ENCODE peak calls at places on chromosomes 11 and 22, in ten cellular contexts. Y is heart left ventricle; W is fibroblast of lung; M is CD8-positive, alpha-beta T cell; X is keratinocyte; V is stomach; B is heart right ventricle; F is SK-N-SH; K is left ventricle myocardium inferior; D is PC-3. N is an unnamed sample. For H3K4me1, the result is how much of the 10 kb centered on the place peaks cover.

GRCh38 chr11:44680982-44681597 is 45.7 kb upstream of the TSPAN18 start:
- DNase-seq in Y (no peak), W (no peak), M (peak), X (peak), V (no peak), B (no peak), F (no peak), K (no peak), D (peak), N (peak)

GRCh38 chr11:28526406-28526751 is 418.2 kb downstream of the METTL15 start:
- DNase-seq in Y (no peak), W (peak), M (no peak), X (no peak), V (no peak), B (no peak), F (no peak), K (no peak), D (no peak), N (no peak)

GRCh38 chr22:37824674-37825641 is 1.8 kb downstream of the GALR3 start:
- DNase-seq in Y (no peak), W (no peak), M (no peak), X (no peak), V (no peak), B (no peak), F (peak), K (no peak), D (no peak), N (no peak)

GRCh38 chr11:57406337-57406904 is 16.0 kb upstream of the PRG2 start:
- DNase-seq in Y (peak), W (peak), M (no peak), X (no peak), V (no peak), B (peak), F (no peak), K (peak), D (peak), N (no peak)

GRCh38 chr11:3732671-3733070 is 61.5 kb upstream of the CHRNA10 start:
- DNase-seq in Y (no peak), W (no peak), M (no peak), X (no peak), V (no peak), B (no peak), F (no peak), K (no peak), D (no peak), N (no peak)

GRCh38 chr22:21758056-21758455 is 22.5 kb upstream of the YPEL1 start:
- DNase-seq in Y (no peak), W (no peak), M (no peak), X (no peak), V (no peak), B (no peak), F (no peak), K (no peak), D (no peak), N (no peak)

GRCh38 chr11:68350759-68351449 is 38.5 kb downstream of the LRP5 start:
- DNase-seq in Y (no peak), W (no peak), M (no peak), X (no peak), V (no peak), B (no peak), F (no peak), K (no peak), D (no peak), N (no peak)

GRCh38 chr22:43889366-43890253 is 2.2 kb downstream of the PNPLA5 start:
- DNase-seq in Y (no peak), W (peak), M (no peak), X (no peak), V (no peak), B (no peak), F (peak), K (no peak), D (peak), N (no peak)

GRCh38 chr11:12285106-12285505 is 92.3 kb upstream of the PARVA start:
- DNase-seq in Y (no peak), W (peak), M (no peak), X (no peak), V (no peak), B (no peak), F (no peak), K (no peak), D (peak), N (no peak)

GRCh38 chr11:64349404-64349803 is 9.4 kb downstream of the CCDC88B start:
- DNase-seq in Y (no peak), W (no peak), M (no peak), X (no peak), V (no peak), B (no peak), F (no peak), K (no peak), D (no peak), N (no peak)

GRCh38 chr11:77066229-77067023 is at the start of gene CAPN5:
- DNase-seq in Y (peak), W (peak), M (peak), X (peak), V (peak), B (peak), F (peak), K (peak), D (peak), N (peak)

GRCh38 chr11:64355078-64355940 is 3.7 kb upstream of the RPS6KA4 start:
- DNase-seq in Y (peak), W (peak), M (no peak), X (no peak), V (peak), B (peak), F (peak), K (peak), D (peak), N (no peak)

GRCh38 chr22:28604961-28605360 is 74.7 kb downstream of the TTC28 start:
- DNase-seq in Y (no peak), W (no peak), M (no peak), X (no peak), V (no peak), B (no peak), F (no peak), K (no peak), D (no peak), N (no peak)

GRCh38 chr11:133040289-133040893 is 491.9 kb downstream of the OPCML start:
- DNase-seq in Y (no peak), W (no peak), M (no peak), X (no peak), V (no peak), B (no peak), F (no peak), K (no peak), D (no peak), N (no peak)

GRCh38 chr22:44668190-44668885 is 33.7 kb upstream of the PRR5 start:
- DNase-seq in Y (no peak), W (no peak), M (peak), X (no peak), V (no peak), B (no peak), F (peak), K (no peak), D (no peak), N (peak)

GRCh38 chr22:44289429-44290171 is 23.2 kb downstream of the SHISAL1 start:
- DNase-seq in Y (no peak), W (no peak), M (no peak), X (no peak), V (no peak), B (no peak), F (peak), K (no peak), D (no peak), N (no peak)

GRCh38 chr11:9151631-9152030 is 60.2 kb upstream of the SCUBE2 start:
- DNase-seq in Y (no peak), W (no peak), M (no peak), X (no peak), V (no peak), B (no peak), F (no peak), K (no peak), D (no peak), N (no peak)

GRCh38 chr22:19929586-19930302 is 11.8 kb upstream of the COMT start:
- DNase-seq in Y (no peak), W (no peak), M (no peak), X (no peak), V (no peak), B (no peak), F (no peak), K (no peak), D (no peak), N (no peak)

GRCh38 chr11:133945087-133945974 is 11.4 kb downstream of the IGSF9B start:
- DNase-seq in Y (peak), W (no peak), M (peak), X (no peak), V (no peak), B (peak), F (peak), K (peak), D (peak), N (peak)

GRCh38 chr22:37229805-37230672 is 14.0 kb downstream of the RAC2 start:
- DNase-seq in Y (no peak), W (no peak), M (peak), X (no peak), V (peak), B (no peak), F (no peak), K (peak), D (peak), N (peak)

GRCh38 chr22:39179401-39179827 is 26.9 kb upstream of the CBX7 start:
- DNase-seq in Y (no peak), W (no peak), M (no peak), X (no peak), V (no peak), B (no peak), F (no peak), K (no peak), D (no peak), N (no peak)

GRCh38 chr11:64267207-64267945 is 16.0 kb downstream of the PLCB3 start:
- DNase-seq in Y (peak), W (no peak), M (no peak), X (no peak), V (no peak), B (peak), F (no peak), K (no peak), D (no peak), N (no peak)

GRCh38 chr22:21726650-21727049 is 8.9 kb downstream of the YPEL1 start:
- DNase-seq in Y (no peak), W (no peak), M (no peak), X (no peak), V (no peak), B (no peak), F (peak), K (no peak), D (peak), N (no peak)

GRCh38 chr22:42649261-42650056 is at the start of gene CYB5R3:
- DNase-seq in Y (peak), W (peak), M (peak), X (no peak), V (peak), B (peak), F (peak), K (peak), D (peak), N (peak)

GRCh38 chr22:27435839-27436581 is 365.5 kb downstream of the MN1 start:
- DNase-seq in Y (peak), W (peak), M (no peak), X (no peak), V (no peak), B (peak), F (peak), K (peak), D (no peak), N (no peak)

GRCh38 chr11:97471480-97471879 is 1081.7 kb downstream of the JRKL start:
- DNase-seq in Y (no peak), W (no peak), M (no peak), X (no peak), V (no peak), B (no peak), F (no peak), K (no peak), D (no peak), N (no peak)

GRCh38 chr22:25566812-25567211 is 2.3 kb downstream of the GRK3 start:
- DNase-seq in Y (no peak), W (no peak), M (no peak), X (no peak), V (no peak), B (no peak), F (no peak), K (no peak), D (no peak), N (no peak)

GRCh38 chr11:82960779-82961143 is 59.2 kb downstream of the DDIAS start:
- DNase-seq in Y (no peak), W (no peak), M (no peak), X (no peak), V (no peak), B (no peak), F (no peak), K (no peak), D (no peak), N (no peak)

GRCh38 chr11:74037309-74037708 is 28.4 kb upstream of the UCP3 start:
- DNase-seq in Y (no peak), W (no peak), M (no peak), X (no peak), V (no peak), B (no peak), F (no peak), K (no peak), D (peak), N (no peak)

GRCh38 chr11:118046051-118046963 is 30.6 kb upstream of the TMPRSS4 start:
- DNase-seq in Y (no peak), W (no peak), M (peak), X (no peak), V (no peak), B (no peak), F (no peak), K (no peak), D (no peak), N (peak)

GRCh38 chr11:59224419-59224928 is 11.7 kb upstream of the MPEG1 start:
- DNase-seq in Y (no peak), W (peak), M (no peak), X (no peak), V (no peak), B (peak), F (no peak), K (no peak), D (peak), N (no peak)
- H3K27ac ChIP-seq in Y (peak), W (no peak), M (no peak), X (no peak), V (peak), B (peak), F (no peak), K (peak), D (no peak), N (no peak)

GRCh38 chr11:86513746-86514373 is 139.2 kb downstream of the CCDC81 start:
- DNase-seq in Y (no peak), W (no peak), M (no peak), X (no peak), V (no peak), B (no peak), F (no peak), K (no peak), D (no peak), N (no peak)
- H3K4me3 ChIP-seq in Y (no peak), W (no peak), M (no peak), X (no peak), V (no peak), B (no peak), F (no peak), K (no peak), D (no peak), N (no peak)

GRCh38 chr11:47508595-47509555 is 44.1 kb downstream of the CELF1 start:
- DNase-seq in Y (no peak), W (no peak), M (no peak), X (no peak), V (peak), B (no peak), F (no peak), K (no peak), D (no peak), N (no peak)

GRCh38 chr11:47504910-47505309 is 48.0 kb downstream of the CELF1 start:
- DNase-seq in Y (no peak), W (no peak), M (no peak), X (no peak), V (no peak), B (no peak), F (no peak), K (no peak), D (no peak), N (no peak)

GRCh38 chr11:47507868-47508594 is 44.9 kb downstream of the CELF1 start:
- DNase-seq in Y (no peak), W (no peak), M (no peak), X (no peak), V (no peak), B (no peak), F (no peak), K (no peak), D (no peak), N (no peak)

GRCh38 chr11:47506363-47506762 is 46.6 kb downstream of the CELF1 start:
- DNase-seq in Y (no peak), W (peak), M (no peak), X (no peak), V (no peak), B (no peak), F (no peak), K (no peak), D (no peak), N (no peak)

DNA sequence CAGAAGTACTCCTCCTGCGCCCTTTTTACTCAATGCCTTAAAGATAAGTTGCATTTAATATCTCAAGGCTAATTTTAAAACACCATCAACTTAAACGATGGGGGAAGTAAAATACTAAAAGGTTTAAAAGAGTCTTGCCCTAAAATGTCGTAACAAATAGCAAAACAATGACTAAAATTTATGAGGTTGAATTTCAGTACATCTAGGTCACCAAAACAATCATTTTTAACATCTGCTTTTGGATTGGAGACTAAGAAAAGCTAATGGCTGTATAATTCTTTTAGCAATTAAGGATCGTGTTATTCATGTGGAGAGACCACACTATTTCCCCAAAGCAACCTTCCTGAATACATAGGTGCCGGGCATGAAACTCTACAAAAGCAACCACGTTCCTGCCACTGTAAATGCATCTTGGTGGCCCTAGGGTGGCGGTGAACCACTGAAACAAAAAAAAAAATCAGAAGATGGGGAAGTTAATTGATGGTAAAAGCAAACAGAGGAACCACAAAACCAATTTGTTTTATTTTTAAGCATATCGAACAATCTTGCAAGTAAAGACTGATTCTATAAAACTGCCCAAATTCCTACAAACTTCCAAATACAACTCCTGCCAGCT is 45.8 kb downstream of the CELF1 start:
- DNase-seq in Y (no peak), W (peak), M (no peak), X (no peak), V (no peak), B (no peak), F (no peak), K (no peak), D (no peak), N (no peak)
- H3K4me1 ChIP-seq in Y (under half), W (under half), M (under half), X (under half), V (half or more), B (half or more), F (under half), K (half or more), D (under half), N (under half)

GRCh38 chr11:108614086-108614485 is 20.5 kb upstream of the EXPH5 start:
- DNase-seq in Y (no peak), W (no peak), M (no peak), X (peak), V (no peak), B (no peak), F (no peak), K (no peak), D (peak), N (no peak)

GRCh38 chr11:108606070-108606469 is 12.5 kb upstream of the EXPH5 start:
- DNase-seq in Y (no peak), W (no peak), M (no peak), X (no peak), V (no peak), B (no peak), F (no peak), K (no peak), D (no peak), N (no peak)

GRCh38 chr11:108608548-108608947 is 15.0 kb upstream of the EXPH5 start:
- DNase-seq in Y (no peak), W (no peak), M (no peak), X (no peak), V (no peak), B (no peak), F (no peak), K (no peak), D (no peak), N (no peak)

GRCh38 chr11:108606495-108607160 is 13.1 kb upstream of the EXPH5 start:
- DNase-seq in Y (no peak), W (no peak), M (no peak), X (no peak), V (no peak), B (no peak), F (no peak), K (no peak), D (peak), N (no peak)

GRCh38 chr11:108609681-108610080 is 16.1 kb upstream of the EXPH5 start:
- DNase-seq in Y (no peak), W (peak), M (no peak), X (peak), V (no peak), B (no peak), F (no peak), K (no peak), D (peak), N (no peak)
- H3K27ac ChIP-seq in Y (no peak), W (no peak), M (no peak), X (peak), V (no peak), B (no peak), F (no peak), K (no peak), D (no peak), N (no peak)

DNA sequence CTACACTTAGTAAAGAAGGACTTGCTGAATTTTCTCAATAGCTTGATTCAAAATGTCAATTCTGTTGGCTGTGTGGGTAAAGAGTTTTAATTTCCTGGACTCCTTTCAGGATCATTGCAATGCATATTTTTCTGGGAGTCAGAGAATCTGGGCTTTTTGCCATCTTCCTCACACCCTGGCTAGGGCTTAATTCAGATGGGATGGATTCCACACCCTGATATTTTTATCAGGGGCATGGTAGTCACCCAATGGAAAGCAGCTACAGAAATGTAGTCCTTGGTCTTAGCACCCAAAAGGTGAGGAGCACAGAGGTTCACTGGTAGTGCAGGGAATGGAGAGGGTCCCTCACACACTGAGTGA is 79.3 kb downstream of the SGSM3 start:
- DNase-seq in Y (no peak), W (peak), M (no peak), X (no peak), V (no peak), B (no peak), F (no peak), K (no peak), D (no peak), N (no peak)
- H3K4me3 ChIP-seq in Y (no peak), W (no peak), M (no peak), X (no peak), V (no peak), B (no peak), F (no peak), K (no peak), D (no peak), N (no peak)

GRCh38 chr22:46052331-46052771 is 75.4 kb upstream of the WNT7B start:
- DNase-seq in Y (no peak), W (no peak), M (no peak), X (no peak), V (peak), B (no peak), F (no peak), K (peak), D (no peak), N (no peak)

GRCh38 chr22:46053563-46054090 is 76.7 kb upstream of the WNT7B start:
- DNase-seq in Y (peak), W (peak), M (peak), X (no peak), V (peak), B (peak), F (peak), K (peak), D (peak), N (no peak)

GRCh38 chr22:46054091-46054877 is 77.3 kb upstream of the WNT7B start:
- DNase-seq in Y (peak), W (peak), M (no peak), X (no peak), V (peak), B (peak), F (peak), K (peak), D (peak), N (peak)

GRCh38 chr22:46051646-46052045 is 74.7 kb upstream of the WNT7B start:
- DNase-seq in Y (no peak), W (no peak), M (no peak), X (no peak), V (peak), B (no peak), F (no peak), K (peak), D (no peak), N (no peak)

GRCh38 chr22:46052801-46053562 is 76.0 kb upstream of the WNT7B start:
- DNase-seq in Y (peak), W (peak), M (no peak), X (no peak), V (peak), B (no peak), F (peak), K (peak), D (peak), N (no peak)
- H3K4me1 ChIP-seq in Y (under half), W (under half), M (half or more), X (half or more), V (half or more), B (half or more), F (under half), K (half or more), D (half or more), N (under half)

N was measured in effector memory CD4-positive, alpha-beta T cell.